ENCODE peak calls at places on chromosome 22, in six cellular contexts. F is colonic mucosa, Z is HCT116, A is HepG2, G is mammary epithelial cell, T is neuronal stem cell. M is an unnamed sample.

GRCh38 chr22:23058063-23058462 is 12.3 kb upstream of the GNAZ start:
- DNase-seq in F (no peak), A (no peak), Z (no peak), T (no peak), G (no peak), M (no peak)

GRCh38 chr22:48432721-48433518 is 1394.8 kb downstream of the BRD1 start:
- DNase-seq in T (no peak), G (no peak), A (no peak), Z (no peak), F (no peak), M (no peak)

GRCh38 chr22:43110444-43110926 is at the start of gene BIK:
- DNase-seq in Z (no peak), A (peak; percentile 51), F (peak; percentile 72), G (peak; percentile 37), T (peak; percentile 56), M (no peak)

GRCh38 chr22:47064416-47064815 is 302.0 kb downstream of the TBC1D22A start:
- DNase-seq in G (no peak), Z (no peak), F (no peak), T (no peak), A (no peak), M (no peak)

GRCh38 chr22:23225724-23226496 is 45.6 kb downstream of the BCR start:
- DNase-seq in F (peak; percentile 83), Z (no peak), T (no peak), G (peak; percentile 84), A (no peak), M (no peak)

GRCh38 chr22:29342177-29342576 is 26.7 kb upstream of the RASL10A start:
- DNase-seq in G (no peak), A (peak; percentile 44), Z (no peak), T (no peak), F (no peak), M (no peak)

GRCh38 chr22:42902875-42903510 is 45.9 kb upstream of the ARFGAP3 start:
- DNase-seq in F (no peak), T (no peak), A (no peak), G (no peak), Z (no peak), M (no peak)

GRCh38 chr22:42743501-42743991 is 22.9 kb upstream of the A4GALT start:
- DNase-seq in F (peak; percentile 45), G (no peak), A (peak; percentile 83), Z (no peak), T (no peak), M (no peak)

GRCh38 chr22:30361916-30362631 is 5.3 kb downstream of the CCDC157 start:
- DNase-seq in Z (no peak), A (no peak), G (no peak), T (no peak), F (no peak), M (no peak)

GRCh38 chr22:43389227-43389836 is 22.5 kb upstream of the MPPED1 start:
- DNase-seq in A (peak; percentile 51), F (no peak), G (no peak), Z (no peak), T (no peak), M (no peak)

GRCh38 chr22:47565607-47566006 is 803.2 kb downstream of the TBC1D22A start:
- DNase-seq in G (no peak), F (no peak), A (no peak), Z (no peak), T (no peak), M (no peak)

GRCh38 chr22:29146101-29146560 is 59.6 kb upstream of the EMID1 start:
- DNase-seq in G (no peak), Z (no peak), F (no peak), A (no peak), T (no peak), M (no peak)

GRCh38 chr22:29344137-29344536 is 28.6 kb upstream of the RASL10A start:
- DNase-seq in G (peak; percentile 90), T (no peak), F (no peak), A (peak; percentile 12), Z (peak; percentile 86), M (peak; percentile 66)

GRCh38 chr22:25060522-25061071 is 108.1 kb downstream of the KIAA1671 start:
- DNase-seq in Z (no peak), F (no peak), T (no peak), A (no peak), G (no peak), M (no peak)

GRCh38 chr22:22770881-22771280 is 116.7 kb upstream of the IGLL5 start:
- DNase-seq in T (no peak), F (no peak), G (no peak), A (no peak), Z (no peak), M (no peak)

GRCh38 chr22:39666926-39667325 is 96.4 kb downstream of the CACNA1I start:
- DNase-seq in G (no peak), T (no peak), F (no peak), Z (no peak), A (no peak), M (no peak)

GRCh38 chr22:30882181-30882771 is 86.3 kb downstream of the MORC2 start:
- DNase-seq in F (no peak), G (no peak), T (no peak), Z (no peak), A (no peak), M (no peak)

DNA sequence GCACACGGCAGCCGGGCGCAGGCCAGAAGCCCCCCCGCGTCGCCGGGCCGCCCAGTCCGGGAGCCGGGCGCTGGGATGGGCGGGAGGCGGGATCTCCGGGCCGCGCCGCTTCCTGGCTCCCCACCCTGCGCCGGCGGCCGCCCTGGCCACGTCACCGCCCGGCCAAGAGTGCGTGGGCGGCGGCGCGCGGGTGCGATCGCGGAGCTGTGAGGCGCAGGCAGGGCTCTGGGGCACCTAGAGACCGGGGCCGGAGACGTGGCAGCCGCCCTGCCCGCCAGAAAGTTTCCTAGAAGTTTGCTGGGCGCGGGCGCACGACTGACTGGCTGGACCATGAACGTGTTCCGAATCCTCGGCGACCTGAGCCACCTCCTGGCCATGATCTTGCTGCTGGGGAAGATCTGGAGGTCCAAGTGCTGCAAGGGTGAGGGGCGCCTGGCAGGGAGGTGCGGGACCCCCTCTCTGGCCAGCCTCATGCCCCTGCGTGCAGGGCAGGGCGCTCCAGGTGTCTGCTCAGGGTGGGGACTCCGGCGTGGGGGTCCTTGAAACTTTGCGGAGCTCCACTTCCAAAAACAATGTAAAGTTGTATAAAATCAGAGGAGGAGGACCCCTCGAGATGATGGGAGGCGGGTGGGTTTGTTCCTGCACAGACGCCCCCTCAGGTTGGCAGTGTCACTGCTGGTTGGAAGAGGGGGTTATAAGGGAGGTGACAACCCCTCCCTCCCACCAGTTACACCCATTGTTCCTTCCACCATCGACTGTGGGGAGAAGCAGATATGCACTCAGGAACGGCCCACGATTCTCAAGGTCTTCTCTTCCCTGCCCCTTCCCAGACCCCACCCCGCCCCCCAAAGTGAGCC is at the start of gene KDELR3:
- DNase-seq in Z (peak; percentile 15), F (peak; percentile 72), G (peak; percentile 81), A (no peak), T (no peak), M (peak; percentile 11)
- H3K27ac ChIP-seq in Z (peak within 1 kb of the TSS; percentile 81), F (peak within 1 kb of the TSS; percentile 32), G (peak within 1 kb of the TSS; percentile 9), A (peak within 1 kb of the TSS; percentile 21), T (no peak within 1 kb of the TSS), M (peak within 1 kb of the TSS; percentile 36)

GRCh38 chr22:49921508-49922278 is 3.3 kb downstream of the CRELD2 start:
- DNase-seq in T (no peak), G (no peak), F (no peak), Z (no peak), A (no peak), M (no peak)

GRCh38 chr22:49924113-49924833 is 5.8 kb downstream of the CRELD2 start:
- DNase-seq in A (no peak), T (no peak), G (no peak), F (no peak), Z (no peak), M (no peak)

GRCh38 chr22:49922926-49923325 is 4.5 kb downstream of the CRELD2 start:
- DNase-seq in Z (no peak), F (no peak), A (no peak), T (no peak), G (no peak), M (no peak)

GRCh38 chr22:49922484-49922883 is 4.0 kb downstream of the CRELD2 start:
- DNase-seq in G (no peak), A (no peak), T (no peak), Z (no peak), F (no peak), M (no peak)

DNA sequence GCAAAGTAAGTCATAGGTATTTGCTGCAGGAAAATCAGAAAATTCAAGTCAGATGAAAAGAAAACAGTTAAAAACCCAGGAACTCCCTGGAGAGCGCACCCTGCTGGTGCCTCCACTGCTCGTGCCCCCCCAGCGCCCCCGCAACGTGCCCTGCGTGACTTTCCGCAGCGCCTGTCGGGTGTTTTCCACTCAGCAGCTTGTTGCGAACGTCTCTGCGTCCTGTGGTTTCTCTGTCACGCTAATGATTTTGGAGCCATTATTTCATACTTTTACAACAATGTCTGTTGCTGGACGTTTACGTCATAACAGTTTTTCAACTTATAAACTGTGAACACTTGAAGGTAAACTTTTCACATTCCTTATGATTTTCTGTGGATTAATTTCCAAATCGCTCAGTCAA is 5.0 kb downstream of the CRELD2 start:
- DNase-seq in A (no peak), T (no peak), G (no peak), Z (no peak), F (no peak), M (no peak)
- H3K4me3 ChIP-seq in A (no peak overlapping the region), T (no peak overlapping the region), G (no peak overlapping the region), Z (no peak overlapping the region), F (no peak overlapping the region), M (no peak overlapping the region)

GRCh38 chr22:50602338-50602700 is 1.7 kb downstream of the MAPK8IP2 start:
- DNase-seq in F (no peak), T (no peak), A (no peak), G (no peak), Z (no peak), M (no peak)

GRCh38 chr22:50600541-50600940 is at the start of gene MAPK8IP2:
- DNase-seq in A (no peak), F (no peak), Z (no peak), G (no peak), T (no peak), M (no peak)

GRCh38 chr22:50600967-50601668 is 525 bp downstream of the MAPK8IP2 start:
- DNase-seq in A (no peak), G (no peak), F (no peak), Z (no peak), T (no peak), M (no peak)

GRCh38 chr22:50601669-50602337 is 1.2 kb downstream of the MAPK8IP2 start:
- DNase-seq in A (no peak), Z (no peak), G (no peak), F (no peak), T (no peak), M (no peak)

DNA sequence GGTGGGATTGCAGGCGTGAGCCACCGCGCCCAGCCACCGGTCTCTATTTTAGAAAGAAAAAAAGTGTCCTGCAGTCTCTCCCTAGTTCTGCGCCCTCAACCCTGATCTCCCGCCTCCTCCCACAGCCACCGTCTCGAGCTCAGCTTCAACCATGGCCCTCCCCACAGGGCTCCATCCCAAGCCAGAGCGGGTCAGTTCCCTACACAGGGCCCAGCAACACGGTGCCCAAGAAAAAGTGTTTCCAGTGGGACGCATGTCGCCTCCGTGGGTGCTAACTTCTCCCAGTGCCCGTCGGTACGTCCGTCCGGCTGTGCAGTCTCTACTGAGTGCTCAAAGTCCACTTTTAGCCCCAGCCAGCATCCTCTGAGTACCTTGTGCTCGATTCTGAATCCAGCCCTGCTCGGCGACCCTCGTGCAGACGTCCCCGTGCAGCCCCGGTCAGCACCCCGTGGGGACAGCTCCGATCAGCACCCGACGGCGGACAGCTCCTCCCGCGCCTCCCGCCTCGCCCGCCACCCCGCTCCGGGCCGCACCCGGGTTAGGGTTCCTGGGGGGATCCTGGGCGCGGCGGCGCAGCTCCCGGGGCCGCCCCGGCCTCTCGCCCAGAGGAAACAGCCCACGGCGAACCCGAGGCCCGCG is 658 bp upstream of the MAPK8IP2 start:
- DNase-seq in Z (no peak), T (peak; percentile 67), A (peak; percentile 9), G (peak; percentile 8), F (peak; percentile 51), M (no peak)
- H3K9ac ChIP-seq in Z (no peak overlapping the region), T (no peak overlapping the region), A (no peak overlapping the region), G (no peak overlapping the region), F (no peak overlapping the region), M (no peak overlapping the region)

GRCh38 chr22:19986410-19987341 is 29.9 kb downstream of the ARVCF start:
- DNase-seq in Z (no peak), F (peak; percentile 79), G (peak; percentile 72), T (peak; percentile 78), A (peak; percentile 42), M (no peak)
- H3K27ac ChIP-seq in Z (peak overlapping the region; percentile 68), F (peak overlapping the region; percentile 47), G (no peak overlapping the region), T (peak overlapping the region; percentile 41), A (no peak overlapping the region), M (peak overlapping the region; percentile 47)